ENCODE peak calls at places on chromosome 12, in ten cellular contexts. N is esophagus squamous epithelium, C is GM13977, A is spleen, J is tibial nerve, E is omental fat pad, X is brain microvascular endothelial cell, H is mucosa of descending colon, S is A549, U is thoracic aorta. B is an unnamed sample.
A peak's percentile ranks its signal among the peaks of the same experiment; 100 is the strongest.

GRCh38 chr12:96204381-96204780 is 10.2 kb downstream of the ELK3 start:
- DNase-seq in A (no peak), E (no peak), S (no peak), X (no peak), J (no peak), U (no peak), N (no peak), H (no peak), C (no peak), B (no peak)

GRCh38 chr12:127272864-127273263 is 994.1 kb upstream of the TMEM132C start:
- DNase-seq in N (no peak), J (no peak), E (no peak), S (no peak), C (no peak), X (peak; percentile 94), U (no peak), A (no peak), H (no peak), B (peak; percentile 98)

GRCh38 chr12:24360057-24360456 is 410.6 kb upstream of the SOX5 start:
- DNase-seq in X (no peak), C (no peak), J (no peak), U (no peak), S (no peak), A (no peak), E (no peak), N (no peak), H (no peak), B (no peak)

GRCh38 chr12:104182144-104182543 is 33.4 kb upstream of the TXNRD1 start:
- DNase-seq in E (no peak), J (peak; percentile 63), S (peak; percentile 76), A (no peak), U (peak; percentile 61), C (no peak), X (peak; percentile 82), N (no peak), H (no peak), B (peak; percentile 72)

GRCh38 chr12:103331643-103332042 is 164.1 kb downstream of the C12orf42 start:
- DNase-seq in E (no peak), U (no peak), N (no peak), S (no peak), J (no peak), C (no peak), A (no peak), H (no peak), X (no peak), B (no peak)

GRCh38 chr12:4290011-4290790 is 16.6 kb downstream of the CCND2 start:
- DNase-seq in X (no peak), E (no peak), C (no peak), A (no peak), J (no peak), N (no peak), H (no peak), S (no peak), U (no peak), B (no peak)

GRCh38 chr12:47035459-47035858 is 44.0 kb upstream of the PCED1B start:
- DNase-seq in C (no peak), H (no peak), X (no peak), S (peak; percentile 61), N (no peak), E (no peak), A (no peak), U (no peak), J (no peak), B (no peak)

GRCh38 chr12:110379201-110379600 is 24.3 kb downstream of the ANAPC7 start:
- DNase-seq in S (no peak), U (no peak), C (no peak), A (no peak), J (no peak), E (no peak), N (no peak), H (no peak), X (no peak), B (no peak)

GRCh38 chr12:15011162-15011561 is 38.3 kb downstream of the PDE6H start:
- DNase-seq in J (no peak), E (no peak), N (no peak), X (no peak), S (peak; percentile 20), C (no peak), U (no peak), H (no peak), A (no peak), B (no peak)

GRCh38 chr12:116113398-116114130 is 163.9 kb downstream of the MED13L start:
- DNase-seq in E (no peak), X (no peak), C (no peak), N (no peak), U (no peak), S (no peak), J (no peak), A (no peak), H (no peak), B (no peak)

GRCh38 chr12:3048540-3048939 is 28.6 kb upstream of the TSPAN9 start:
- DNase-seq in J (no peak), E (no peak), N (no peak), A (peak; percentile 25), X (no peak), S (no peak), H (no peak), U (no peak), C (no peak), B (no peak)

GRCh38 chr12:100716949-100717732 is 77.4 kb upstream of the ANO4 start:
- DNase-seq in X (no peak), A (peak; percentile 66), N (no peak), E (no peak), H (peak; percentile 42), J (no peak), S (no peak), C (no peak), U (no peak), B (no peak)

GRCh38 chr12:108305520-108305919 is 33.6 kb downstream of the CMKLR1 start:
- DNase-seq in N (no peak), J (peak; percentile 86), C (no peak), A (peak; percentile 80), U (peak; percentile 87), H (peak; percentile 75), E (peak; percentile 67), S (no peak), X (peak; percentile 87), B (peak; percentile 29)

GRCh38 chr12:108191938-108192337 is 62.9 kb downstream of the WSCD2 start:
- DNase-seq in U (no peak), S (no peak), N (no peak), E (no peak), H (no peak), A (no peak), J (no peak), C (no peak), X (no peak), B (no peak)

GRCh38 chr12:20372326-20373097 is 4.2 kb downstream of the PDE3A start:
- DNase-seq in X (peak; percentile 6), C (no peak), N (no peak), S (no peak), A (no peak), J (no peak), E (no peak), U (no peak), H (no peak), B (no peak)

GRCh38 chr12:20382117-20382516 is 13.8 kb downstream of the PDE3A start:
- DNase-seq in X (no peak), E (no peak), J (no peak), U (no peak), S (no peak), A (no peak), C (no peak), N (no peak), H (no peak), B (no peak)

GRCh38 chr12:20377750-20378149 is 9.4 kb downstream of the PDE3A start:
- DNase-seq in S (no peak), H (no peak), N (no peak), X (no peak), U (no peak), E (no peak), C (no peak), A (no peak), J (no peak), B (no peak)

GRCh38 chr12:20374775-20375174 is 6.4 kb downstream of the PDE3A start:
- DNase-seq in H (no peak), C (no peak), S (no peak), A (no peak), X (peak; percentile 22), E (no peak), J (no peak), U (no peak), N (no peak), B (no peak)

GRCh38 chr12:20376984-20377383 is 8.6 kb downstream of the PDE3A start:
- DNase-seq in S (peak; percentile 44), N (no peak), A (no peak), J (no peak), U (no peak), H (no peak), X (peak; percentile 44), E (no peak), C (no peak), B (peak; percentile 15)
- TF ChIP-seq CTCF in S (peak; percentile 45), N (peak; percentile 15), A (no peak), J (peak; percentile 9), U (peak; percentile 33), H (no peak), X (peak; percentile 38), E (no peak), C (peak; percentile 15), B (peak; percentile 70)

GRCh38 chr12:99059824-99060526 is 414.9 kb downstream of the APAF1 start:
- DNase-seq in X (peak; percentile 18), N (no peak), S (no peak), C (no peak), E (no peak), A (no peak), U (no peak), J (no peak), H (no peak), B (no peak)
- TF ChIP-seq CTCF in X (no peak), N (no peak), S (no peak), C (no peak), E (no peak), A (no peak), U (no peak), J (no peak), H (no peak), B (no peak)

DNA sequence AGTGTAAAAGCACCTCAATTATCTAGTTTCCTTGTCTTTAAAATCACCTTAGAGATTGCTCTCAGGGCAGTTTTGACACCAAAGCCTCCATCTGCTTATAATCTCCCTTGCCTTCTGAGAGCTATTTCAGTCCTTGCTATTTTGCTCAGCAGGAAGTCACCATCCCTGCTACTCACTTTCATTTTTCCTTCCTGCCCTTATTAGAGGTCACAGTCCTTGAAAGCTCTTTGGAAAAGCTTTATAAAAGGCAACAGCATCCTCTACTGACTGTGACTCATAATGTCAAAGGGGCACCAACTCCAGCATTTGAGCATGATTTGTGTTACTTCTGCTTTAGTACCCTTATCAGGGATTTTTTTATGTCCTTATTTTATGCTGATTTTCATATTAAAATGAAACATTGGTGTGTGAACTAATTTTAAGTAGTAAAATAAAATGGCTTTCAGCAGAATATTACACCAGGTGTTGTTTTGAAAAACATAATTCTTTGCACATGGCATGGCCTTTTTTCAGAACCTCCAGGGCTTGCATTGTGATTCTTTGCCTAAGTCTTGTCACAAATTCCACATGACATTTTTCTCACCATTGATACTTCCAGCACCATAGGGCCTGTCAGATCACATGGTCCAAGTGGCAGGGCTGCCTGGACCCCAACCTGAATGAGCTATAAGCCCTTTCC is 213.0 kb downstream of the ADAMTS20 start:
- DNase-seq in J (no peak), U (no peak), E (no peak), S (peak; percentile 24), A (no peak), C (no peak), N (no peak), H (no peak), X (peak; percentile 62), B (peak; percentile 39)
- TF ChIP-seq CTCF in J (peak; percentile 28), U (peak; percentile 35), E (no peak), S (peak; percentile 47), A (peak; percentile 26), C (peak; percentile 70), N (peak; percentile 31), H (no peak), X (peak; percentile 56), B (peak; percentile 59)

GRCh38 chr12:44465139-44465538 is 411.0 kb downstream of the NELL2 start:
- DNase-seq in U (no peak), C (no peak), N (no peak), X (no peak), H (no peak), J (no peak), S (peak; percentile 11), A (no peak), E (no peak), B (no peak)
- TF ChIP-seq CTCF in U (no peak), C (no peak), N (no peak), X (peak; percentile 8), H (no peak), J (no peak), S (peak; percentile 6), A (no peak), E (no peak), B (no peak)